ENCODE peak calls at places on chromosomes 11 and 22, in five cellular contexts. One of them, this sample, is unnamed.

GRCh38 chr11:123519797-123520193 is 89.7 kb downstream of the GRAMD1B start:
- DNase-seq in DND-41: no peak
- DNase-seq in IMR-90: no peak
- DNase-seq in SJCRH30: no peak
- DNase-seq in K562: no peak
- DNase-seq in this sample: no peak

GRCh38 chr11:111604392-111605009 is 2.3 kb downstream of the SIK2 start:
- DNase-seq in DND-41: no peak
- DNase-seq in IMR-90: peak; percentile 45
- DNase-seq in SJCRH30: no peak
- DNase-seq in K562: peak; percentile 39
- DNase-seq in this sample: no peak

GRCh38 chr11:116379185-116379828 is 393.5 kb downstream of the BUD13 start:
- DNase-seq in DND-41: peak; percentile 60
- DNase-seq in IMR-90: peak; percentile 14
- DNase-seq in SJCRH30: peak; percentile 31
- DNase-seq in K562: peak; percentile 47
- DNase-seq in this sample: no peak

GRCh38 chr22:39643311-39644083 is 72.9 kb downstream of the CACNA1I start:
- DNase-seq in DND-41: no peak
- DNase-seq in IMR-90: peak; percentile 46
- DNase-seq in SJCRH30: no peak
- DNase-seq in K562: no peak
- DNase-seq in this sample: no peak

GRCh38 chr11:43021466-43021865 is 290.3 kb upstream of the API5 start:
- DNase-seq in DND-41: no peak
- DNase-seq in IMR-90: no peak
- DNase-seq in SJCRH30: peak; percentile 8
- DNase-seq in K562: peak; percentile 9
- DNase-seq in this sample: peak; percentile 58

GRCh38 chr11:75523811-75524401 is 1.8 kb downstream of the GDPD5 start:
- DNase-seq in DND-41: no peak
- DNase-seq in IMR-90: no peak
- DNase-seq in SJCRH30: no peak
- DNase-seq in K562: no peak
- DNase-seq in this sample: no peak

GRCh38 chr22:50074551-50075042 is 10.6 kb downstream of the MLC1 start:
- DNase-seq in DND-41: no peak
- DNase-seq in IMR-90: no peak
- DNase-seq in SJCRH30: no peak
- DNase-seq in K562: no peak
- DNase-seq in this sample: no peak

GRCh38 chr11:2886191-2886894 is 768 bp upstream of the CDKN1C start:
- DNase-seq in DND-41: no peak
- DNase-seq in IMR-90: no peak
- DNase-seq in SJCRH30: no peak
- DNase-seq in K562: no peak
- DNase-seq in this sample: peak; percentile 45

GRCh38 chr11:4886186-4886585 is 4.5 kb downstream of the OR51T1 start:
- DNase-seq in DND-41: no peak
- DNase-seq in IMR-90: no peak
- DNase-seq in SJCRH30: no peak
- DNase-seq in K562: no peak
- DNase-seq in this sample: no peak

GRCh38 chr11:60098508-60098907 is 10.0 kb downstream of the MS4A2 start:
- DNase-seq in DND-41: no peak
- DNase-seq in IMR-90: no peak
- DNase-seq in SJCRH30: no peak
- DNase-seq in K562: no peak
- DNase-seq in this sample: no peak

GRCh38 chr11:115222218-115222862 is 281.9 kb downstream of the CADM1 start:
- DNase-seq in DND-41: no peak
- DNase-seq in IMR-90: peak; percentile 98
- DNase-seq in SJCRH30: no peak
- DNase-seq in K562: no peak
- DNase-seq in this sample: no peak

GRCh38 chr11:76788661-76789442 is 5.7 kb downstream of the TSKU start:
- DNase-seq in DND-41: no peak
- DNase-seq in IMR-90: no peak
- DNase-seq in SJCRH30: no peak
- DNase-seq in K562: no peak
- DNase-seq in this sample: no peak

GRCh38 chr11:3232956-3233355 is 739 bp upstream of the MRGPRE start:
- DNase-seq in DND-41: no peak
- DNase-seq in IMR-90: no peak
- DNase-seq in SJCRH30: no peak
- DNase-seq in K562: no peak
- DNase-seq in this sample: no peak

GRCh38 chr11:133967599-133968238 is 11.0 kb upstream of the IGSF9B start:
- DNase-seq in DND-41: no peak
- DNase-seq in IMR-90: no peak
- DNase-seq in SJCRH30: no peak
- DNase-seq in K562: no peak
- DNase-seq in this sample: no peak
- H3K4me3 ChIP-seq in DND-41: no peak overlapping the region
- H3K4me3 ChIP-seq in IMR-90: no peak overlapping the region
- H3K4me3 ChIP-seq in SJCRH30: no peak overlapping the region
- H3K4me3 ChIP-seq in K562: no peak overlapping the region
- H3K4me3 ChIP-seq in this sample: no peak overlapping the region

DNA sequence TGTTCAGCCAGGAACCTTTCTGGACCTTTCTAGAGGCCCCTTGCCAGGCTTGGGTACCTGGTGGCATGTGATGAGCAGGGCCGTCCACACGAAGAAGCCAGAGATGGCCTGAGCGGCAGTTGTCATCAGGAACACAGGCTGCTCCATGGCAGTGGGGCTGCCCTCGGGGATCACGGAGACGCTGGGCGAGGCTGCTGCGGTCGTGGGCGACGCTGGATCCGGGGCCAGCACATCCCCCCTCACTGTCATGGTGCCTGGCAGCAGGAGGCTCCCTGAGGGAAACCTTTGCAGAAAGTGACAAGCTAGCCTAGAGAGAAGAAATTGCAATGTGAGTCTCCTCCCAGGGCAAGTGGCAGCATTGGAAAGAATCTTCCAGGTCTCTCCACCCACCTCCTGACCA is 25.1 kb downstream of the TMEM184B start:
- DNase-seq in DND-41: no peak
- DNase-seq in IMR-90: no peak
- DNase-seq in SJCRH30: no peak
- DNase-seq in K562: no peak
- DNase-seq in this sample: no peak
- H3K4me1 ChIP-seq in DND-41: no peaks in the 10 kb centered on the region
- H3K4me1 ChIP-seq in IMR-90: peaks cover 21% of the 10 kb centered on the region
- H3K4me1 ChIP-seq in SJCRH30: peaks cover 11% of the 10 kb centered on the region
- H3K4me1 ChIP-seq in K562: peaks cover 4% of the 10 kb centered on the region
- H3K4me1 ChIP-seq in this sample: peaks cover 11% of the 10 kb centered on the region

GRCh38 chr11:69680688-69681087 is 5.5 kb upstream of the LTO1 start:
- DNase-seq in DND-41: no peak
- DNase-seq in IMR-90: no peak
- DNase-seq in SJCRH30: no peak
- DNase-seq in K562: no peak
- DNase-seq in this sample: no peak
- H3K4me3 ChIP-seq in DND-41: no peak overlapping the region
- H3K4me3 ChIP-seq in IMR-90: no peak overlapping the region
- H3K4me3 ChIP-seq in SJCRH30: no peak overlapping the region
- H3K4me3 ChIP-seq in K562: no peak overlapping the region
- H3K4me3 ChIP-seq in this sample: no peak overlapping the region

GRCh38 chr11:133982151-133982550 is 25.4 kb upstream of the IGSF9B start:
- DNase-seq in DND-41: no peak
- DNase-seq in IMR-90: no peak
- DNase-seq in SJCRH30: no peak
- DNase-seq in K562: no peak
- DNase-seq in this sample: no peak
- H3K4me1 ChIP-seq in DND-41: no peaks in the 10 kb centered on the region
- H3K4me1 ChIP-seq in IMR-90: no peaks in the 10 kb centered on the region
- H3K4me1 ChIP-seq in SJCRH30: no peaks in the 10 kb centered on the region
- H3K4me1 ChIP-seq in K562: no peaks in the 10 kb centered on the region
- H3K4me1 ChIP-seq in this sample: no peaks in the 10 kb centered on the region

GRCh38 chr11:9617960-9618359 is 44.5 kb downstream of the WEE1 start:
- DNase-seq in DND-41: no peak
- DNase-seq in IMR-90: peak; percentile 87
- DNase-seq in SJCRH30: no peak
- DNase-seq in K562: no peak
- DNase-seq in this sample: no peak
- H3K4me3 ChIP-seq in DND-41: no peak overlapping the region
- H3K4me3 ChIP-seq in IMR-90: no peak overlapping the region
- H3K4me3 ChIP-seq in SJCRH30: no peak overlapping the region
- H3K4me3 ChIP-seq in K562: no peak overlapping the region
- H3K4me3 ChIP-seq in this sample: no peak overlapping the region

This sample was measured in BE2C.